ENCODE peak calls at places on chromosomes 5 and 9, in eight cellular contexts. X, U, Z, G, I, Q, A and T are unnamed samples.

GRCh38 chr5:64637144-64637543 is 53.2 kb upstream of the SHISAL2B start:
- DNase-seq in A (no peak), Q (no peak), Z (no peak), I (no peak), X (no peak), G (no peak), U (no peak), T (no peak)

GRCh38 chr5:94367900-94368299 is 250.5 kb downstream of the KIAA0825 start:
- DNase-seq in X (no peak), Z (no peak), I (no peak), Q (no peak), G (no peak), A (peak; percentile 2), U (no peak), T (no peak)

GRCh38 chr5:103808464-103809106 is 246.0 kb upstream of the NUDT12 start:
- DNase-seq in A (peak; percentile 57), Z (peak; percentile 75), I (no peak), X (peak; percentile 54), G (no peak), Q (no peak), U (peak; percentile 35), T (no peak)

GRCh38 chr5:38672059-38672791 is 115.8 kb upstream of the LIFR start:
- DNase-seq in G (no peak), I (no peak), Z (no peak), A (peak; percentile 67), Q (no peak), U (no peak), X (no peak), T (no peak)

GRCh38 chr5:156762656-156763055 is 87.4 kb upstream of the PPP1R2B start:
- DNase-seq in I (no peak), Q (no peak), A (no peak), X (no peak), G (no peak), Z (no peak), U (no peak), T (no peak)

GRCh38 chr5:109191153-109191558 is 218.6 kb downstream of the PJA2 start:
- DNase-seq in Q (no peak), A (peak; percentile 72), I (peak; percentile 56), Z (peak; percentile 9), X (no peak), U (peak; percentile 60), G (no peak), T (no peak)

GRCh38 chr5:125776656-125777055 is 646.6 kb upstream of the GRAMD2B start:
- DNase-seq in G (no peak), Z (no peak), U (no peak), I (no peak), X (no peak), Q (no peak), A (no peak), T (no peak)

GRCh38 chr9:124450241-124450924 is at the start of gene ADGRD2:
- DNase-seq in U (no peak), G (no peak), Q (no peak), X (peak; percentile 67), I (no peak), A (peak; percentile 5), Z (peak; percentile 51), T (no peak)

GRCh38 chr9:22111871-22112247 is 102.8 kb upstream of the CDKN2B start:
- DNase-seq in I (no peak), Z (peak; percentile 46), A (peak; percentile 78), Q (no peak), U (peak; percentile 59), G (no peak), X (no peak), T (no peak)

GRCh38 chr5:138752951-138753793 is at the start of gene CTNNA1:
- DNase-seq in A (peak; percentile 74), Q (peak; percentile 9), X (peak; percentile 31), I (peak; percentile 60), G (peak; percentile 90), U (peak; percentile 72), Z (peak; percentile 97), T (no peak)

GRCh38 chr9:13787234-13787833 is 507.8 kb upstream of the MPDZ start:
- DNase-seq in Q (no peak), X (no peak), U (peak; percentile 66), I (peak; percentile 24), Z (peak; percentile 23), G (peak; percentile 61), A (peak; percentile 38), T (no peak)

GRCh38 chr9:99693888-99694287 is 127.8 kb upstream of the NR4A3 start:
- DNase-seq in I (no peak), A (peak; percentile 3), G (no peak), Z (no peak), U (no peak), X (no peak), Q (no peak), T (no peak)

GRCh38 chr9:93572636-93573035 is 3.7 kb upstream of the PHF2 start:
- DNase-seq in A (no peak), I (no peak), Z (no peak), G (no peak), U (no peak), X (no peak), Q (no peak), T (no peak)

GRCh38 chr9:109557481-109557880 is 59.4 kb upstream of the PTPN3 start:
- DNase-seq in U (no peak), Z (no peak), I (no peak), X (no peak), Q (no peak), A (no peak), G (no peak), T (no peak)

GRCh38 chr9:33125441-33125840 is 41.7 kb downstream of the B4GALT1 start:
- DNase-seq in A (no peak), G (no peak), Q (no peak), U (no peak), I (no peak), X (no peak), Z (no peak), T (no peak)

GRCh38 chr5:52043137-52043536 is 659.9 kb downstream of the ISL1 start:
- DNase-seq in U (no peak), A (no peak), X (no peak), Q (no peak), I (no peak), Z (no peak), G (no peak), T (no peak)

GRCh38 chr5:51632794-51633193 is 249.5 kb downstream of the ISL1 start:
- DNase-seq in U (no peak), I (no peak), X (peak; percentile 54), Z (no peak), A (no peak), Q (no peak), G (no peak), T (no peak)

GRCh38 chr5:37132646-37133045 is 116.5 kb downstream of the CPLANE1 start:
- DNase-seq in A (peak; percentile 29), I (no peak), U (no peak), Q (no peak), X (no peak), G (no peak), Z (no peak), T (no peak)

GRCh38 chr5:151125421-151125820 is 32.2 kb downstream of the ANXA6 start:
- DNase-seq in Q (no peak), G (no peak), Z (no peak), I (no peak), A (no peak), X (no peak), U (no peak), T (no peak)

GRCh38 chr9:129235041-129235930 is 57.2 kb upstream of the IER5L start:
- DNase-seq in Z (no peak), Q (no peak), A (no peak), U (no peak), I (no peak), X (no peak), G (no peak), T (no peak)

GRCh38 chr9:90198956-90199355 is 443.7 kb downstream of the DIRAS2 start:
- DNase-seq in Q (no peak), I (no peak), X (peak; percentile 26), U (no peak), A (no peak), Z (no peak), G (no peak), T (no peak)

GRCh38 chr5:57725628-57726504 is 243.3 kb upstream of the ACTBL2 start:
- DNase-seq in I (no peak), A (no peak), X (no peak), Q (no peak), U (no peak), G (no peak), Z (no peak), T (no peak)

GRCh38 chr9:115883467-115884329 is 269.9 kb upstream of the PAPPA start:
- DNase-seq in U (no peak), G (peak; percentile 19), Q (no peak), A (peak; percentile 80), I (no peak), X (peak; percentile 12), Z (peak; percentile 42), T (no peak)

GRCh38 chr9:137436761-137437600 is 4.2 kb downstream of the ENTPD8 start:
- DNase-seq in X (no peak), I (no peak), U (no peak), Q (no peak), Z (no peak), G (no peak), A (no peak), T (no peak)

GRCh38 chr5:96187309-96188027 is 225.8 kb upstream of the ELL2 start:
- DNase-seq in U (no peak), G (no peak), X (no peak), Z (no peak), A (no peak), Q (no peak), I (no peak), T (no peak)

GRCh38 chr5:127187711-127188110 is 102.9 kb upstream of the MEGF10 start:
- DNase-seq in U (no peak), X (no peak), A (no peak), I (no peak), Q (no peak), G (no peak), Z (no peak), T (no peak)

GRCh38 chr9:91162311-91162710 is 199.4 kb downstream of the AUH start:
- DNase-seq in I (no peak), A (peak; percentile 37), G (no peak), X (no peak), U (peak; percentile 17), Q (no peak), Z (peak; percentile 42), T (no peak)